ENCODE peak calls at places on chromosomes 4 and X, in ten cellular contexts. One of them, this sample, is unnamed.

GRCh38 chr4:180217070-180217469 is 2026.1 kb upstream of the TENM3 start:
- DNase-seq in upper lobe of left lung: no peak
- DNase-seq in HCT116: no peak
- DNase-seq in tibial nerve: no peak
- DNase-seq in lower leg skin: no peak
- DNase-seq in testis: no peak
- DNase-seq in heart left ventricle: no peak
- DNase-seq in spleen: no peak
- DNase-seq in K562: no peak
- DNase-seq in sigmoid colon: no peak
- DNase-seq in this sample: no peak

GRCh38 chr4:73021634-73022033 is 47.9 kb downstream of the COX18 start:
- DNase-seq in K562: no peak
- DNase-seq in upper lobe of left lung: no peak
- DNase-seq in HCT116: peak
- DNase-seq in sigmoid colon: no peak
- DNase-seq in spleen: no peak
- DNase-seq in testis: no peak
- DNase-seq in heart left ventricle: no peak
- DNase-seq in lower leg skin: no peak
- DNase-seq in tibial nerve: no peak
- DNase-seq in this sample: no peak

GRCh38 chrX:148574247-148574973 is 74.0 kb downstream of the AFF2 start:
- DNase-seq in testis: no peak
- DNase-seq in lower leg skin: no peak
- DNase-seq in heart left ventricle: no peak
- DNase-seq in spleen: no peak
- DNase-seq in sigmoid colon: no peak
- DNase-seq in upper lobe of left lung: no peak
- DNase-seq in K562: no peak
- DNase-seq in HCT116: no peak
- DNase-seq in tibial nerve: no peak
- DNase-seq in this sample: no peak

GRCh38 chr4:15811703-15812325 is 33.7 kb downstream of the CD38 start:
- DNase-seq in upper lobe of left lung: no peak
- DNase-seq in lower leg skin: no peak
- DNase-seq in spleen: no peak
- DNase-seq in HCT116: no peak
- DNase-seq in tibial nerve: no peak
- DNase-seq in testis: no peak
- DNase-seq in heart left ventricle: no peak
- DNase-seq in sigmoid colon: no peak
- DNase-seq in K562: no peak
- DNase-seq in this sample: no peak

GRCh38 chrX:118862086-118862485 is 38.5 kb downstream of the ZCCHC12 start:
- DNase-seq in K562: no peak
- DNase-seq in lower leg skin: no peak
- DNase-seq in spleen: no peak
- DNase-seq in sigmoid colon: no peak
- DNase-seq in tibial nerve: no peak
- DNase-seq in heart left ventricle: no peak
- DNase-seq in HCT116: no peak
- DNase-seq in testis: no peak
- DNase-seq in upper lobe of left lung: no peak
- DNase-seq in this sample: no peak

GRCh38 chr4:26753642-26754041 is 107.0 kb upstream of the STIM2 start:
- DNase-seq in upper lobe of left lung: no peak
- DNase-seq in K562: no peak
- DNase-seq in lower leg skin: no peak
- DNase-seq in HCT116: no peak
- DNase-seq in sigmoid colon: no peak
- DNase-seq in spleen: no peak
- DNase-seq in tibial nerve: no peak
- DNase-seq in heart left ventricle: peak
- DNase-seq in testis: no peak
- DNase-seq in this sample: no peak

GRCh38 chr4:183797445-183798248 is 107.5 kb upstream of the STOX2 start:
- DNase-seq in HCT116: no peak
- DNase-seq in sigmoid colon: no peak
- DNase-seq in lower leg skin: no peak
- DNase-seq in upper lobe of left lung: peak
- DNase-seq in K562: no peak
- DNase-seq in tibial nerve: no peak
- DNase-seq in heart left ventricle: peak
- DNase-seq in testis: peak
- DNase-seq in spleen: peak
- DNase-seq in this sample: no peak

GRCh38 chr4:2262145-2262943 is 435 bp upstream of the MXD4 start:
- DNase-seq in K562: peak
- DNase-seq in sigmoid colon: peak
- DNase-seq in HCT116: peak
- DNase-seq in testis: peak
- DNase-seq in tibial nerve: peak
- DNase-seq in upper lobe of left lung: peak
- DNase-seq in lower leg skin: peak
- DNase-seq in spleen: peak
- DNase-seq in heart left ventricle: peak
- DNase-seq in this sample: peak

GRCh38 chrX:69996102-69996468 is 53.7 kb downstream of the AWAT2 start:
- DNase-seq in heart left ventricle: no peak
- DNase-seq in lower leg skin: no peak
- DNase-seq in tibial nerve: no peak
- DNase-seq in spleen: no peak
- DNase-seq in HCT116: no peak
- DNase-seq in upper lobe of left lung: no peak
- DNase-seq in K562: no peak
- DNase-seq in testis: no peak
- DNase-seq in sigmoid colon: no peak
- DNase-seq in this sample: no peak

GRCh38 chrX:19443886-19444530 is 71.3 kb downstream of the MAP3K15 start:
- DNase-seq in tibial nerve: no peak
- DNase-seq in spleen: no peak
- DNase-seq in heart left ventricle: no peak
- DNase-seq in upper lobe of left lung: no peak
- DNase-seq in testis: no peak
- DNase-seq in sigmoid colon: no peak
- DNase-seq in HCT116: no peak
- DNase-seq in lower leg skin: no peak
- DNase-seq in K562: no peak
- DNase-seq in this sample: no peak

GRCh38 chr4:77269505-77269904 is 112.5 kb downstream of the CCNG2 start:
- DNase-seq in K562: no peak
- DNase-seq in testis: no peak
- DNase-seq in spleen: no peak
- DNase-seq in sigmoid colon: no peak
- DNase-seq in lower leg skin: no peak
- DNase-seq in upper lobe of left lung: no peak
- DNase-seq in HCT116: no peak
- DNase-seq in heart left ventricle: no peak
- DNase-seq in tibial nerve: no peak
- DNase-seq in this sample: no peak

DNA sequence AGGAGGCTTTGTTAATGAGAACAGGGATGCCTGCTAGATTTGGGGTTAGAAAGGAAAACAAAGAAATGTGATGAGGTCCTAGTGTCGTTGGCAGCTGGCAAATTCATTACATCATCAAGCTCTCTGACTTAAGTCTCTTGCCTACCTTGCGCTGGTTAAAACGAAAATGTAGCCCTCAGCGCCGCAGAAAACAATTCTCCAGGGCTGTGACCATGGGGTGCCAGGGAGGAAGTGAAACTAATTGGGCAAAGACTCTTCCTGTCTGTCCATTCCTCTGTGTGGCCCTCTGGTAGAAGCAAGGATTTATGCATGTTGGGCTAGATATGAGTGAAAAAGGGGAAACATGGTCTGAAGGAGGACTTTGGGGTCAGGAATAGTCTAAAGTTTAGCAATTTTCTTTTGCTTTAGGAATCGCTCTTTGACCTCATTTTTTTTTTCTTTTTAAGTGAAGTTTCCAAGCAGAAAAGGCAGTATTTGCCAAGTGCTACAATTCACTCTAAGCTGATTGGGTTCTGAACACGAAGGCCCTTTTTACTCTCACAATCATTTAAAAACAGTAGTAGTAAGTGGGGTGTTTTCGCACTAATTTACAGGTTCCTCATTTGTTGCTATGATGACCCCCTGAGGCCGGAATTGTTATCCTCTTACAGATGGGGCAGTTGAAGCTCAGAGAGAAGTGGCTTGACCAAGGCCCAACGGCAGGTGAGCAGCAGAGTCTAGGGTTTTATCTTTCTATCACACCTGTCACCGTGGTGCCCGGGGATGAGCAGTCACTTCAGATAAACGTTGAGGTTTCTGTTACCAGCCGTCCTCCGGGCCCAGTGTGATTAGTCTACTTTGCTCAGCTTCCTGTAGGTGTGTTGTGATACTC is 27.3 kb upstream of the CHRNA9 start:
- DNase-seq in upper lobe of left lung: no peak
- DNase-seq in testis: no peak
- DNase-seq in tibial nerve: no peak
- DNase-seq in HCT116: no peak
- DNase-seq in lower leg skin: peak
- DNase-seq in spleen: peak
- DNase-seq in K562: peak
- DNase-seq in sigmoid colon: peak
- DNase-seq in heart left ventricle: peak
- DNase-seq in this sample: peak
- H3K4me3 ChIP-seq in upper lobe of left lung: no peak
- H3K4me3 ChIP-seq in testis: no peak
- H3K4me3 ChIP-seq in tibial nerve: no peak
- H3K4me3 ChIP-seq in HCT116: no peak
- H3K4me3 ChIP-seq in lower leg skin: no peak
- H3K4me3 ChIP-seq in spleen: no peak
- H3K4me3 ChIP-seq in K562: no peak
- H3K4me3 ChIP-seq in sigmoid colon: no peak
- H3K4me3 ChIP-seq in heart left ventricle: no peak
- H3K4me3 ChIP-seq in this sample: no peak

DNA sequence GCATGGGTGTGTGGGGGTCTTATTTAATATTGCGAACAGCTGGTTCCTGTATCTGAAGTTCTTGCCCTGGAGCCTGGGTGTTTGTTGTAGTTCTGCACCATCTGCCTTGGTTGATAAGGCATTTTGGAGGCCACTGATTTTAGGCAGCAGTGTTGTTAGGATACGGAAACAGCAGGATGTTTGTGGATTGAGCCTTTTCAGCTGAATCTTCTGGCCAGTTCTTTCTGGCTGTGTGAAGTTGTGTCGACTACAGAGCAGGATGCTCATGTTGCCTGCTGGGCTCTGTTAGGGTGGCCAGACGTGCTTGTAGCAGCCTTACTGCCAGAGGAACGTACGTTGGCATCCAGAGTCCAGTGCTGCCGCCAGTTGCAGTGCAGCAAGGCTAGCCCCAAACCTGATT is 134.2 kb downstream of the PTTG2 start:
- DNase-seq in lower leg skin: no peak
- DNase-seq in spleen: no peak
- DNase-seq in testis: no peak
- DNase-seq in tibial nerve: no peak
- DNase-seq in HCT116: no peak
- DNase-seq in K562: no peak
- DNase-seq in sigmoid colon: no peak
- DNase-seq in heart left ventricle: no peak
- DNase-seq in upper lobe of left lung: no peak
- DNase-seq in this sample: no peak
- TF ChIP-seq POLR2A in lower leg skin: no peak
- TF ChIP-seq POLR2A in spleen: no peak
- TF ChIP-seq POLR2A in testis: no peak
- TF ChIP-seq POLR2A in tibial nerve: no peak
- TF ChIP-seq POLR2A in HCT116: no peak
- TF ChIP-seq POLR2A in K562: no peak
- TF ChIP-seq POLR2A in sigmoid colon: no peak
- TF ChIP-seq POLR2A in heart left ventricle: no peak
- TF ChIP-seq POLR2A in upper lobe of left lung: no peak
- TF ChIP-seq POLR2A in this sample: no peak

GRCh38 chrX:28552882-28553829 is 34.1 kb upstream of the IL1RAPL1 start:
- DNase-seq in spleen: no peak
- DNase-seq in heart left ventricle: no peak
- DNase-seq in tibial nerve: no peak
- DNase-seq in testis: no peak
- DNase-seq in K562: no peak
- DNase-seq in upper lobe of left lung: no peak
- DNase-seq in sigmoid colon: no peak
- DNase-seq in HCT116: no peak
- DNase-seq in lower leg skin: no peak
- DNase-seq in this sample: no peak

GRCh38 chrX:28552322-28552721 is 34.9 kb upstream of the IL1RAPL1 start:
- DNase-seq in heart left ventricle: no peak
- DNase-seq in lower leg skin: no peak
- DNase-seq in spleen: no peak
- DNase-seq in sigmoid colon: no peak
- DNase-seq in upper lobe of left lung: no peak
- DNase-seq in tibial nerve: no peak
- DNase-seq in HCT116: no peak
- DNase-seq in testis: no peak
- DNase-seq in K562: no peak
- DNase-seq in this sample: no peak

GRCh38 chrX:28549839-28550238 is 37.4 kb upstream of the IL1RAPL1 start:
- DNase-seq in testis: no peak
- DNase-seq in HCT116: no peak
- DNase-seq in K562: no peak
- DNase-seq in spleen: no peak
- DNase-seq in heart left ventricle: no peak
- DNase-seq in lower leg skin: no peak
- DNase-seq in tibial nerve: no peak
- DNase-seq in upper lobe of left lung: no peak
- DNase-seq in sigmoid colon: no peak
- DNase-seq in this sample: no peak

DNA sequence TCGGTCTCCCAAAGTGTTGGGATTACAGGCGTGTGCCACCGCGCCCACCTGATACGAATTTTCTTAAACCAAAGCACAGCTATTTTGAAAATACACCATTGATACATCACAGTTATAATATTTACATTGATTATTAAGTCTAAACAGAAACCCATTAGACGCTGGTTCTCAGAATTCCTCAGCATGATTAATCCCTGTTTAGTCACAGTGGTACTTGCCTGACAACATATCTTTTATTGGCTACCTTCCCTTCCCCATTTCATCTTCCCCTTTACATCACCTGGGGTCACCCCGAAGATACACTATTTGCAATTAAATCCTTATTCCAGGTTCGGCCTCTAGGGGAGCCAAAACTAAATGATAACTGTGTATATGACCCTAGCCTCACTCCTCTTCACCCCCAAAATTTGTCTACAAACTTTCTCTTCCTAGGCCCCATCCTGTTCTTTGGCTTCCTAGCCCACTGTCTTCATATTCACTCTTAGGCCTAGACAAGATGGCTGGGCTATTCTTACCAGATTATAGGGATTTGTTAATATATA is 36.8 kb upstream of the IL1RAPL1 start:
- DNase-seq in K562: no peak
- DNase-seq in lower leg skin: no peak
- DNase-seq in sigmoid colon: no peak
- DNase-seq in tibial nerve: no peak
- DNase-seq in testis: no peak
- DNase-seq in heart left ventricle: no peak
- DNase-seq in spleen: no peak
- DNase-seq in HCT116: no peak
- DNase-seq in upper lobe of left lung: no peak
- DNase-seq in this sample: no peak
- TF ChIP-seq CTCF in K562: no peak
- TF ChIP-seq CTCF in lower leg skin: no peak
- TF ChIP-seq CTCF in sigmoid colon: no peak
- TF ChIP-seq CTCF in tibial nerve: no peak
- TF ChIP-seq CTCF in testis: no peak
- TF ChIP-seq CTCF in heart left ventricle: no peak
- TF ChIP-seq CTCF in spleen: no peak
- TF ChIP-seq CTCF in HCT116: no peak
- TF ChIP-seq CTCF in upper lobe of left lung: no peak
- TF ChIP-seq CTCF in this sample: no peak

GRCh38 chrX:129953334-129953648 is 29.1 kb upstream of the BCORL1 start:
- DNase-seq in lower leg skin: no peak
- DNase-seq in tibial nerve: no peak
- DNase-seq in sigmoid colon: no peak
- DNase-seq in testis: no peak
- DNase-seq in spleen: no peak
- DNase-seq in HCT116: no peak
- DNase-seq in heart left ventricle: no peak
- DNase-seq in K562: no peak
- DNase-seq in upper lobe of left lung: no peak
- DNase-seq in this sample: no peak
- H3K4me3 ChIP-seq in lower leg skin: no peak
- H3K4me3 ChIP-seq in tibial nerve: peak
- H3K4me3 ChIP-seq in sigmoid colon: peak
- H3K4me3 ChIP-seq in testis: peak
- H3K4me3 ChIP-seq in spleen: peak
- H3K4me3 ChIP-seq in HCT116: no peak
- H3K4me3 ChIP-seq in heart left ventricle: no peak
- H3K4me3 ChIP-seq in K562: no peak
- H3K4me3 ChIP-seq in upper lobe of left lung: peak
- H3K4me3 ChIP-seq in this sample: no peak

This sample was measured in adrenal gland.